ENCODE peak calls at places on chromosomes 3 and 15, in five cellular contexts. K, O, X, T and W are unnamed samples.

GRCh38 chr3:159058859-159059258 is 257.0 kb downstream of the MFSD1 start:
- DNase-seq in T (no peak), O (no peak), X (no peak), K (no peak), W (no peak)

GRCh38 chr3:184757010-184757651 is 45.3 kb upstream of the MAGEF1 start:
- DNase-seq in K (no peak), X (no peak), T (no peak), O (no peak), W (peak; percentile 72)

GRCh38 chr3:14175383-14176037 is 2.9 kb downstream of the XPC start:
- DNase-seq in O (no peak), X (no peak), K (peak; percentile 70), T (no peak), W (no peak)

GRCh38 chr3:112761062-112761638 is 85.5 kb downstream of the CD200R1L start:
- DNase-seq in T (no peak), K (no peak), X (no peak), O (no peak), W (no peak)

GRCh38 chr15:45665261-45665660 is 30.4 kb downstream of the SQOR start:
- DNase-seq in O (no peak), T (no peak), X (no peak), K (no peak), W (no peak)

GRCh38 chr3:25589783-25590258 is 74.9 kb downstream of the TOP2B start:
- DNase-seq in T (no peak), O (no peak), X (no peak), K (no peak), W (peak; percentile 61)

GRCh38 chr3:171976526-171976925 is 62.9 kb upstream of the FNDC3B start:
- DNase-seq in X (no peak), K (no peak), T (no peak), O (no peak), W (no peak)

GRCh38 chr3:15708882-15709677 is 88.7 kb downstream of the ANKRD28 start:
- DNase-seq in T (no peak), K (no peak), X (no peak), O (no peak), W (no peak)

GRCh38 chr3:64143399-64144130 is 81.7 kb downstream of the PRICKLE2 start:
- DNase-seq in K (no peak), O (no peak), X (no peak), T (no peak), W (no peak)

GRCh38 chr15:101068961-101069734 is 150.0 kb downstream of the LRRK1 start:
- DNase-seq in O (no peak), T (no peak), X (no peak), K (no peak), W (no peak)

GRCh38 chr3:175493296-175493695 is 634.2 kb downstream of the NAALADL2 start:
- DNase-seq in X (no peak), O (no peak), K (no peak), T (no peak), W (no peak)

GRCh38 chr3:197173620-197174019 is 124.8 kb downstream of the DLG1 start:
- DNase-seq in O (no peak), X (no peak), K (no peak), T (no peak), W (no peak)

GRCh38 chr3:46662771-46663551 is 30.5 kb downstream of the ALS2CL start:
- DNase-seq in O (no peak), X (no peak), T (no peak), K (no peak), W (peak; percentile 32)

GRCh38 chr3:183844606-183845005 is 19.2 kb upstream of the MAP6D1 start:
- DNase-seq in X (no peak), T (no peak), K (no peak), O (no peak), W (no peak)

GRCh38 chr15:70478251-70478990 is 284.9 kb downstream of the UACA start:
- DNase-seq in K (no peak), O (no peak), X (no peak), T (no peak), W (peak; percentile 23)

GRCh38 chr3:17639765-17640164 is 102.7 kb downstream of the TBC1D5 start:
- DNase-seq in X (no peak), K (no peak), T (peak; percentile 21), O (no peak), W (no peak)

GRCh38 chr3:76039431-76039830 is 254.1 kb upstream of the ZNF717 start:
- DNase-seq in T (no peak), O (no peak), X (no peak), K (no peak), W (no peak)

GRCh38 chr3:160758929-160759577 is 3.0 kb downstream of the PPM1L start:
- DNase-seq in T (no peak), X (no peak), K (no peak), O (no peak), W (no peak)

GRCh38 chr3:56248021-56248420 is 220.2 kb downstream of the ERC2 start:
- DNase-seq in K (no peak), O (no peak), T (no peak), X (no peak), W (no peak)

GRCh38 chr3:182491571-182491970 is 301.7 kb upstream of the ATP11B start:
- DNase-seq in O (no peak), K (no peak), X (no peak), T (no peak), W (no peak)

GRCh38 chr15:85689729-85690128 is 105.0 kb downstream of the KLHL25 start:
- DNase-seq in T (no peak), X (no peak), K (peak; percentile 58), O (no peak), W (no peak)

GRCh38 chr3:122952509-122952908 is 75.1 kb downstream of the SEMA5B start:
- DNase-seq in T (no peak), O (no peak), X (no peak), K (no peak), W (no peak)

GRCh38 chr15:44530653-44531052 is 6.3 kb upstream of the EIF3J start:
- DNase-seq in T (no peak), X (no peak), K (no peak), O (no peak), W (no peak)

GRCh38 chr3:123086110-123086642 is 19.4 kb downstream of the PDIA5 start:
- DNase-seq in K (no peak), T (no peak), O (no peak), X (no peak), W (no peak)